ENCODE peak calls at places on chromosomes 2 and 18, in four cellular contexts. P is activated T-helper 1 cell treated with anti-CD3 and anti-CD28 coated beads, Interleukin-12 subunit alpha, Interleukin-12 subunit beta, Interleukin-2, Interleukin-4 antibody, amounts not matched to agents 30 ng/mL and 10 ng/mL and 1 ng/mL, durations not matched to agents 14 hours and 24 hours and 36 hours; X is NCI-H1092 treated with DMSO at 0.1 percent for 48 hours; T is HL-60. Y is an unnamed sample.
A peak's percentile ranks its signal among the peaks of the same experiment; 100 is the strongest.

GRCh38 chr2:170525566-170525900 is 189.6 kb upstream of the SP5 start:
- DNase-seq in P (no peak), T (no peak), X (no peak), Y (no peak)

GRCh38 chr2:3911891-3912455 is 208.6 kb downstream of the DCDC2C start:
- DNase-seq in P (no peak), T (no peak), X (no peak), Y (no peak)

GRCh38 chr2:222283634-222284033 is 15.2 kb downstream of the PAX3 start:
- DNase-seq in X (no peak), P (no peak), T (no peak), Y (no peak)

GRCh38 chr18:8990276-8991031 is 112.0 kb upstream of the NDUFV2 start:
- DNase-seq in T (no peak), P (no peak), X (no peak), Y (no peak)

GRCh38 chr2:120403676-120404075 is 57.7 kb downstream of the INHBB start:
- DNase-seq in X (no peak), P (no peak), T (no peak), Y (no peak)

GRCh38 chr2:235945608-235946140 is 222.5 kb downstream of the GBX2 start:
- DNase-seq in X (no peak), P (no peak), T (no peak), Y (no peak)

GRCh38 chr2:120773186-120773800 is 37.6 kb downstream of the GLI2 start:
- DNase-seq in X (no peak), P (no peak), T (no peak), Y (no peak)

GRCh38 chr2:15471606-15472005 is 89.5 kb downstream of the NBAS start:
- DNase-seq in X (no peak), P (no peak), T (no peak), Y (no peak)

GRCh38 chr2:213678437-213679218 is 394.4 kb downstream of the SPAG16 start:
- DNase-seq in P (no peak), X (no peak), T (no peak), Y (no peak)

GRCh38 chr2:229855116-229855515 is 66.7 kb downstream of the TRIP12 start:
- DNase-seq in T (no peak), P (no peak), X (no peak), Y (no peak)

GRCh38 chr2:9228781-9229469 is 22.3 kb downstream of the ASAP2 start:
- DNase-seq in T (no peak), X (no peak), P (no peak), Y (no peak)

GRCh38 chr2:26768759-26769500 is 4.8 kb downstream of the SLC35F6 start:
- DNase-seq in T (peak; percentile 97), X (no peak), P (no peak), Y (peak; percentile 84)

GRCh38 chr2:178428396-178428806 is 22.6 kb downstream of the PRKRA start:
- DNase-seq in X (no peak), T (no peak), P (no peak), Y (no peak)

GRCh38 chr2:178128836-178129630 is 16.8 kb downstream of the RBM45 start:
- DNase-seq in P (no peak), X (no peak), T (no peak), Y (no peak)

GRCh38 chr18:36157441-36157840 is 27.7 kb downstream of the ELP2 start:
- DNase-seq in X (no peak), T (no peak), P (no peak), Y (no peak)

GRCh38 chr2:239951117-239951734 is 73.9 kb downstream of the NDUFA10 start:
- DNase-seq in P (no peak), T (no peak), X (no peak), Y (no peak)

GRCh38 chr2:27095745-27096651 is 9.4 kb downstream of the KHK start:
- DNase-seq in X (peak; percentile 16), T (peak; percentile 68), P (peak; percentile 32), Y (peak; percentile 16)

GRCh38 chr2:46416739-46417403 is 62.5 kb upstream of the TMEM247 start:
- DNase-seq in X (no peak), P (no peak), T (no peak), Y (no peak)

GRCh38 chr18:49814147-49814499 is 790 bp upstream of the ACAA2 start:
- DNase-seq in P (peak; percentile 49), T (no peak), X (peak; percentile 87), Y (no peak)

GRCh38 chr2:111037136-111037535 is 83.6 kb upstream of the BCL2L11 start:
- DNase-seq in T (no peak), X (no peak), P (no peak), Y (no peak)

GRCh38 chr2:238528953-238529781 is 102.4 kb downstream of the ASB1 start:
- DNase-seq in X (peak; percentile 69), P (no peak), T (no peak), Y (no peak)

GRCh38 chr18:50034029-50034428 is 160.9 kb downstream of the MYO5B start:
- DNase-seq in T (no peak), X (no peak), P (no peak), Y (no peak)

GRCh38 chr18:70490008-70490933 is 201.4 kb downstream of the SOCS6 start:
- DNase-seq in T (peak; percentile 42), P (no peak), X (peak; percentile 72), Y (peak; percentile 44)

GRCh38 chr2:215601990-215602721 is 166.3 kb upstream of the FN1 start:
- DNase-seq in T (no peak), P (no peak), X (no peak), Y (no peak)

GRCh38 chr18:4101009-4101408 is 354.1 kb downstream of the DLGAP1 start:
- DNase-seq in P (no peak), X (no peak), T (no peak), Y (no peak)